ENCODE peak calls at places on chromosomes 13 and 19, in seven cellular contexts. One of them, this sample, is unnamed.

GRCh38 chr13:77696006-77696862 is 1.3 kb upstream of the SLAIN1 start:
- DNase-seq in prostate gland: no peak
- DNase-seq in endothelial cell of umbilical vein: peak
- DNase-seq in upper lobe of left lung: no peak
- DNase-seq in K562: no peak
- DNase-seq in GM23338: peak
- DNase-seq in HCT116: no peak
- DNase-seq in this sample: no peak

GRCh38 chr13:68050746-68051145 is 820.6 kb upstream of the PCDH9 start:
- DNase-seq in endothelial cell of umbilical vein: no peak
- DNase-seq in prostate gland: no peak
- DNase-seq in K562: no peak
- DNase-seq in HCT116: no peak
- DNase-seq in upper lobe of left lung: no peak
- DNase-seq in GM23338: no peak
- DNase-seq in this sample: no peak

GRCh38 chr19:14066139-14066538 is 4.3 kb upstream of the PALM3 start:
- DNase-seq in GM23338: no peak
- DNase-seq in upper lobe of left lung: no peak
- DNase-seq in K562: no peak
- DNase-seq in endothelial cell of umbilical vein: no peak
- DNase-seq in prostate gland: no peak
- DNase-seq in HCT116: no peak
- DNase-seq in this sample: no peak

GRCh38 chr19:54937926-54938325 is 9.4 kb downstream of the NLRP7 start:
- DNase-seq in prostate gland: no peak
- DNase-seq in GM23338: no peak
- DNase-seq in K562: no peak
- DNase-seq in HCT116: no peak
- DNase-seq in endothelial cell of umbilical vein: no peak
- DNase-seq in upper lobe of left lung: no peak
- DNase-seq in this sample: peak

GRCh38 chr19:51607920-51608562 is 22.2 kb downstream of the SIGLEC5 start:
- DNase-seq in HCT116: peak
- DNase-seq in endothelial cell of umbilical vein: peak
- DNase-seq in upper lobe of left lung: peak
- DNase-seq in prostate gland: peak
- DNase-seq in K562: peak
- DNase-seq in GM23338: peak
- DNase-seq in this sample: peak

GRCh38 chr13:110298566-110299321 is 8.2 kb downstream of the COL4A1 start:
- DNase-seq in endothelial cell of umbilical vein: peak
- DNase-seq in HCT116: no peak
- DNase-seq in prostate gland: no peak
- DNase-seq in K562: no peak
- DNase-seq in upper lobe of left lung: no peak
- DNase-seq in GM23338: peak
- DNase-seq in this sample: no peak

GRCh38 chr19:30870861-30871260 is 478.4 kb downstream of the TSHZ3 start:
- DNase-seq in K562: no peak
- DNase-seq in endothelial cell of umbilical vein: no peak
- DNase-seq in prostate gland: no peak
- DNase-seq in GM23338: no peak
- DNase-seq in HCT116: no peak
- DNase-seq in upper lobe of left lung: no peak
- DNase-seq in this sample: no peak

GRCh38 chr13:42803563-42804212 is 22.3 kb downstream of the FAM216B start:
- DNase-seq in upper lobe of left lung: no peak
- DNase-seq in prostate gland: no peak
- DNase-seq in K562: no peak
- DNase-seq in GM23338: no peak
- DNase-seq in endothelial cell of umbilical vein: no peak
- DNase-seq in HCT116: no peak
- DNase-seq in this sample: no peak

GRCh38 chr19:55641376-55642152 is 762 bp downstream of the ZNF580 start:
- DNase-seq in GM23338: peak
- DNase-seq in prostate gland: no peak
- DNase-seq in HCT116: no peak
- DNase-seq in endothelial cell of umbilical vein: no peak
- DNase-seq in K562: no peak
- DNase-seq in upper lobe of left lung: no peak
- DNase-seq in this sample: no peak

GRCh38 chr13:39254606-39255005 is 216.3 kb downstream of the NHLRC3 start:
- DNase-seq in endothelial cell of umbilical vein: no peak
- DNase-seq in GM23338: peak
- DNase-seq in K562: no peak
- DNase-seq in HCT116: no peak
- DNase-seq in prostate gland: no peak
- DNase-seq in upper lobe of left lung: no peak
- DNase-seq in this sample: no peak

GRCh38 chr19:55227241-55228014 is 1.1 kb downstream of the TMEM86B start:
- DNase-seq in prostate gland: no peak
- DNase-seq in K562: no peak
- DNase-seq in GM23338: no peak
- DNase-seq in HCT116: no peak
- DNase-seq in upper lobe of left lung: no peak
- DNase-seq in endothelial cell of umbilical vein: no peak
- DNase-seq in this sample: no peak

GRCh38 chr19:12896460-12896859 is 5.5 kb downstream of the GCDH start:
- DNase-seq in K562: no peak
- DNase-seq in upper lobe of left lung: no peak
- DNase-seq in GM23338: no peak
- DNase-seq in endothelial cell of umbilical vein: no peak
- DNase-seq in HCT116: no peak
- DNase-seq in prostate gland: no peak
- DNase-seq in this sample: no peak

GRCh38 chr13:29379281-29379680 is 216.2 kb downstream of the SLC7A1 start:
- DNase-seq in prostate gland: no peak
- DNase-seq in upper lobe of left lung: no peak
- DNase-seq in HCT116: no peak
- DNase-seq in GM23338: no peak
- DNase-seq in K562: no peak
- DNase-seq in endothelial cell of umbilical vein: no peak
- DNase-seq in this sample: no peak

GRCh38 chr13:29383476-29383875 is 212.0 kb downstream of the SLC7A1 start:
- DNase-seq in prostate gland: no peak
- DNase-seq in upper lobe of left lung: no peak
- DNase-seq in GM23338: no peak
- DNase-seq in endothelial cell of umbilical vein: no peak
- DNase-seq in HCT116: no peak
- DNase-seq in K562: no peak
- DNase-seq in this sample: no peak

GRCh38 chr13:29386246-29386645 is 209.2 kb downstream of the SLC7A1 start:
- DNase-seq in prostate gland: no peak
- DNase-seq in HCT116: no peak
- DNase-seq in GM23338: no peak
- DNase-seq in K562: no peak
- DNase-seq in upper lobe of left lung: no peak
- DNase-seq in endothelial cell of umbilical vein: no peak
- DNase-seq in this sample: no peak

GRCh38 chr13:29384466-29384865 is 211.0 kb downstream of the SLC7A1 start:
- DNase-seq in GM23338: no peak
- DNase-seq in prostate gland: no peak
- DNase-seq in endothelial cell of umbilical vein: no peak
- DNase-seq in HCT116: no peak
- DNase-seq in upper lobe of left lung: no peak
- DNase-seq in K562: no peak
- DNase-seq in this sample: no peak

GRCh38 chr13:29382021-29382420 is 213.5 kb downstream of the SLC7A1 start:
- DNase-seq in prostate gland: no peak
- DNase-seq in K562: no peak
- DNase-seq in GM23338: no peak
- DNase-seq in HCT116: no peak
- DNase-seq in endothelial cell of umbilical vein: no peak
- DNase-seq in upper lobe of left lung: no peak
- DNase-seq in this sample: no peak
- TF ChIP-seq POLR2AphosphoS5 in prostate gland: no peak
- TF ChIP-seq POLR2AphosphoS5 in K562: no peak
- TF ChIP-seq POLR2AphosphoS5 in GM23338: no peak
- TF ChIP-seq POLR2AphosphoS5 in HCT116: no peak
- TF ChIP-seq POLR2AphosphoS5 in endothelial cell of umbilical vein: no peak
- TF ChIP-seq POLR2AphosphoS5 in upper lobe of left lung: no peak
- TF ChIP-seq POLR2AphosphoS5 in this sample: no peak

GRCh38 chr13:51556740-51557139 is 27.5 kb upstream of the WDFY2 start:
- DNase-seq in endothelial cell of umbilical vein: no peak
- DNase-seq in K562: no peak
- DNase-seq in GM23338: no peak
- DNase-seq in HCT116: no peak
- DNase-seq in prostate gland: peak
- DNase-seq in upper lobe of left lung: peak
- DNase-seq in this sample: no peak

GRCh38 chr13:51560336-51560735 is 23.9 kb upstream of the WDFY2 start:
- DNase-seq in prostate gland: no peak
- DNase-seq in HCT116: no peak
- DNase-seq in upper lobe of left lung: no peak
- DNase-seq in K562: no peak
- DNase-seq in endothelial cell of umbilical vein: no peak
- DNase-seq in GM23338: no peak
- DNase-seq in this sample: no peak

GRCh38 chr13:51559916-51560315 is 24.3 kb upstream of the WDFY2 start:
- DNase-seq in upper lobe of left lung: no peak
- DNase-seq in HCT116: no peak
- DNase-seq in prostate gland: no peak
- DNase-seq in GM23338: no peak
- DNase-seq in endothelial cell of umbilical vein: no peak
- DNase-seq in K562: no peak
- DNase-seq in this sample: no peak

GRCh38 chr13:51557875-51558604 is 26.2 kb upstream of the WDFY2 start:
- DNase-seq in endothelial cell of umbilical vein: no peak
- DNase-seq in prostate gland: no peak
- DNase-seq in upper lobe of left lung: no peak
- DNase-seq in GM23338: no peak
- DNase-seq in K562: no peak
- DNase-seq in HCT116: no peak
- DNase-seq in this sample: no peak

DNA sequence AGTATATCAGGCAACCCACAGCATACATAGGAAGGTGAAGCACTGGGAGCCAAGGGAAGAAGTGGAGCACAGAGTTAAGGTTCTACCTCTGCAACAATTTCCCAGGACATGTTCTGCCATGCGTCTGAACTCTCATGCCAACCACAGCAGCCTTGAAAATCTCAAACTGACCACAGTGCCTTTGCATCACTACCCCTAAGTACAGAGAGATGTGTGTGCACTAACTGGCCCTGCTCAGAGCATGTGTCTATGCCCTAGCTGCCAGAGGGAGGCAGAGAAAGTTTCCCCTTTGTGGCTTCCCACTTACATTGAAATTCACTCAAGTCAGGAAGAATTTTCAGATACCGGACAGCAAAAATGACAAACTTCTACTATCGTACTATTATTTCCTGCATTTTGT is 26.8 kb upstream of the WDFY2 start:
- DNase-seq in HCT116: no peak
- DNase-seq in GM23338: no peak
- DNase-seq in upper lobe of left lung: no peak
- DNase-seq in K562: no peak
- DNase-seq in prostate gland: no peak
- DNase-seq in endothelial cell of umbilical vein: no peak
- DNase-seq in this sample: no peak
- H3K4me3 ChIP-seq in HCT116: no peak
- H3K4me3 ChIP-seq in GM23338: no peak
- H3K4me3 ChIP-seq in upper lobe of left lung: no peak
- H3K4me3 ChIP-seq in K562: no peak
- H3K4me3 ChIP-seq in prostate gland: no peak
- H3K4me3 ChIP-seq in endothelial cell of umbilical vein: no peak
- H3K4me3 ChIP-seq in this sample: no peak

GRCh38 chr19:45922281-45922680 is 7.7 kb upstream of the NANOS2 start:
- DNase-seq in endothelial cell of umbilical vein: no peak
- DNase-seq in HCT116: peak
- DNase-seq in prostate gland: no peak
- DNase-seq in K562: no peak
- DNase-seq in GM23338: peak
- DNase-seq in upper lobe of left lung: no peak
- DNase-seq in this sample: no peak
- TF ChIP-seq CTCF in endothelial cell of umbilical vein: peak
- TF ChIP-seq CTCF in HCT116: peak
- TF ChIP-seq CTCF in prostate gland: no peak
- TF ChIP-seq CTCF in K562: peak
- TF ChIP-seq CTCF in GM23338: peak
- TF ChIP-seq CTCF in upper lobe of left lung: peak
- TF ChIP-seq CTCF in this sample: no peak

GRCh38 chr19:43522929-43523328 is 4.1 kb downstream of the ETHE1 start:
- DNase-seq in GM23338: no peak
- DNase-seq in prostate gland: peak
- DNase-seq in endothelial cell of umbilical vein: no peak
- DNase-seq in HCT116: no peak
- DNase-seq in K562: no peak
- DNase-seq in upper lobe of left lung: no peak
- DNase-seq in this sample: no peak

GRCh38 chr19:43525836-43526771 is 897 bp downstream of the ETHE1 start:
- DNase-seq in HCT116: no peak
- DNase-seq in GM23338: peak
- DNase-seq in K562: peak
- DNase-seq in upper lobe of left lung: peak
- DNase-seq in endothelial cell of umbilical vein: peak
- DNase-seq in prostate gland: peak
- DNase-seq in this sample: peak

GRCh38 chr19:43527860-43528622 is 1.0 kb upstream of the ETHE1 start:
- DNase-seq in GM23338: no peak
- DNase-seq in endothelial cell of umbilical vein: no peak
- DNase-seq in HCT116: no peak
- DNase-seq in upper lobe of left lung: peak
- DNase-seq in K562: no peak
- DNase-seq in prostate gland: no peak
- DNase-seq in this sample: peak

GRCh38 chr19:43526884-43527859 is at the start of gene ETHE1:
- DNase-seq in endothelial cell of umbilical vein: peak
- DNase-seq in upper lobe of left lung: peak
- DNase-seq in HCT116: no peak
- DNase-seq in K562: peak
- DNase-seq in GM23338: peak
- DNase-seq in prostate gland: peak
- DNase-seq in this sample: peak

DNA sequence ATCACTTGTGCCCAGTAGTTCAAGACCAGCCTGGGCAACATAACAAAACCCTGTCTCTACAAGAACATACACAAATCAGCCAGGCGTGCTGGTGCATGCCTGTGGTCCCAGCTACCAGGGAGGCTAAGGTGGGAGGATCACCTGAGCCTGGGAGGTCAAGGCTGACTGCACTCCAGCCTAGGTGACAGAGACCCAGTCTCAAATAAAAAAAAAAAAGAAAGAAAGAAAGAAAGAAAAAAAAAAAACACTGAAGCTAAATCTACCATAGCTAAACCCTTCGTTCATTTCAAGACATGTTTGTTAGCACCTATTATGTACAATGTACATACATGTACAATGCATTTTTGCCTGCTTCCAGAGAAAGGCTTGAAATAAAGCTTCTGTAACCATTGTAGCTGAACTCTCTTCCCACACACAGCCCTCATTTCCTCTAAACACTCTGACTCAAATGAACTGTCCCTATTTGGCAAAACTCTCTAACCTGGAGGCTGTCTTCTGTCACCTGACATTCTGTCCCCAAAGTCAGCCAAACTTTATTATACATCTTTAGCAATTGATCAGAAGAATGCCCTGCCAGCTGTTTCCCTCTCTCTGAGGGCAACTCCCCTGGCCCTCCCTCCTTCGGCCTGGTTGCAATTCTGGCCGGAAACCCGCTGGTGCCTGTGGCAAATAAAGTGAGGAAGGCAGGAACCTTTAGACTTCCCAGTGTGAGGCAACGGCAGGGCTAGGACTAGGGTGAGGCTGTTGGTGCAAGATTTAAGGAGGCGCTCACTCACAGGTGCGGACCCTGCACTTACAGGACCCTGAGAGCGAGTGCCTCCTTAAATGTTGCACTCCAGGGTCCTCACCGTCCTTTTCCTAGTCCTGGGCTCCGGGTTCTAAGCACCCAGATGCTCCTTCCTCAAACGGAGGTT is 1.8 kb downstream of the ETHE1 start:
- DNase-seq in GM23338: peak
- DNase-seq in prostate gland: peak
- DNase-seq in upper lobe of left lung: peak
- DNase-seq in HCT116: peak
- DNase-seq in endothelial cell of umbilical vein: peak
- DNase-seq in K562: no peak
- DNase-seq in this sample: peak
- TF ChIP-seq POLR2AphosphoS5 in GM23338: no peak
- TF ChIP-seq POLR2AphosphoS5 in prostate gland: peak
- TF ChIP-seq POLR2AphosphoS5 in upper lobe of left lung: peak
- TF ChIP-seq POLR2AphosphoS5 in HCT116: peak
- TF ChIP-seq POLR2AphosphoS5 in endothelial cell of umbilical vein: no peak
- TF ChIP-seq POLR2AphosphoS5 in K562: no peak
- TF ChIP-seq POLR2AphosphoS5 in this sample: peak